ENCODE peak calls at places on chromosomes 5 and 9, in eight cellular contexts. Y is HEK293T; T is ecto neural progenitor cell; V is neural progenitor cell; D is WERI-Rb-1; J is GM23248; N is epithelial cell of esophagus; Q is stimulated activated CD8-positive, alpha-beta memory T cell treated with anti-CD3 and anti-CD28 coated beads, Interleukin-4, amount 100 ng/mL, for 48 hours. A is an unnamed sample.

GRCh38 chr5:151949909-151950308 is 25.3 kb upstream of the GLRA1 start:
- DNase-seq in Y (no peak), T (no peak), V (no peak), D (no peak), J (no peak), N (no peak), Q (no peak), A (no peak)

GRCh38 chr9:130461218-130461630 is 16.5 kb downstream of the ASS1 start:
- DNase-seq in Y (peak), T (peak), V (peak), D (peak), J (peak), N (peak), Q (peak), A (peak)

GRCh38 chr9:98881836-98882568 is 61.7 kb upstream of the COL15A1 start:
- DNase-seq in Y (no peak), T (no peak), V (no peak), D (no peak), J (peak), N (no peak), Q (no peak), A (no peak)

GRCh38 chr5:7396169-7397004 is 449 bp downstream of the ADCY2 start:
- DNase-seq in Y (peak), T (peak), V (peak), D (no peak), J (peak), N (peak), Q (no peak), A (no peak)

GRCh38 chr9:4857163-4857562 is 64.4 kb downstream of the RCL1 start:
- DNase-seq in Y (no peak), T (no peak), V (no peak), D (no peak), J (peak), N (no peak), Q (peak), A (no peak)

GRCh38 chr9:125189011-125189360 is 617 bp downstream of the PPP6C start:
- DNase-seq in Y (peak), T (no peak), V (peak), D (peak), J (peak), N (peak), Q (peak), A (peak)

GRCh38 chr9:105661011-105661410 is 1.2 kb upstream of the TAL2 start:
- DNase-seq in Y (no peak), T (no peak), V (no peak), D (no peak), J (no peak), N (no peak), Q (no peak), A (no peak)

GRCh38 chr5:44862808-44863207 is 54.1 kb downstream of the MRPS30 start:
- DNase-seq in Y (no peak), T (no peak), V (no peak), D (no peak), J (peak), N (peak), Q (no peak), A (no peak)

GRCh38 chr5:137660349-137660817 is 75.5 kb downstream of the KLHL3 start:
- DNase-seq in Y (peak), T (peak), V (peak), D (peak), J (peak), N (peak), Q (peak), A (peak)

GRCh38 chr5:62650197-62650596 is 71.6 kb downstream of the LRRC70 start:
- DNase-seq in Y (no peak), T (no peak), V (no peak), D (no peak), J (no peak), N (no peak), Q (no peak), A (no peak)

GRCh38 chr5:141547488-141547887 is 58.6 kb downstream of the PCDHGC5 start:
- DNase-seq in Y (no peak), T (no peak), V (peak), D (no peak), J (peak), N (peak), Q (no peak), A (no peak)

GRCh38 chr5:133396187-133396621 is 216.1 kb downstream of the FSTL4 start:
- DNase-seq in Y (no peak), T (peak), V (peak), D (no peak), J (no peak), N (no peak), Q (peak), A (peak)

GRCh38 chr5:149063901-149064478 is 1.1 kb upstream of the SH3TC2 start:
- DNase-seq in Y (no peak), T (no peak), V (no peak), D (no peak), J (no peak), N (peak), Q (no peak), A (no peak)

GRCh38 chr9:136137321-136138054 is 18.8 kb upstream of the TMEM250 start:
- DNase-seq in Y (no peak), T (no peak), V (no peak), D (no peak), J (no peak), N (no peak), Q (no peak), A (no peak)

GRCh38 chr5:1468247-1468612 is 23.0 kb upstream of the SLC6A3 start:
- DNase-seq in Y (peak), T (peak), V (peak), D (peak), J (peak), N (no peak), Q (peak), A (no peak)

GRCh38 chr5:14676320-14676719 is 11.8 kb downstream of the OTULIN start:
- DNase-seq in Y (no peak), T (no peak), V (no peak), D (no peak), J (peak), N (peak), Q (peak), A (no peak)

GRCh38 chr9:125126019-125126746 is 17.1 kb downstream of the SCAI start:
- DNase-seq in Y (no peak), T (no peak), V (no peak), D (no peak), J (peak), N (peak), Q (peak), A (peak)

GRCh38 chr5:63916786-63917185 is 45.5 kb downstream of the HTR1A start:
- DNase-seq in Y (no peak), T (no peak), V (no peak), D (no peak), J (peak), N (peak), Q (no peak), A (no peak)

GRCh38 chr9:120659209-120659608 is 55.1 kb downstream of the MEGF9 start:
- DNase-seq in Y (no peak), T (no peak), V (no peak), D (peak), J (no peak), N (no peak), Q (no peak), A (no peak)

GRCh38 chr5:179786861-179787260 is 6.9 kb upstream of the LTC4S start:
- DNase-seq in Y (no peak), T (no peak), V (no peak), D (no peak), J (no peak), N (no peak), Q (no peak), A (no peak)